ENCODE peak calls at places on chromosomes 12 and 14, in six cellular contexts. One of them, this sample, is unnamed. For H3K4me1, the result is how much of the 10 kb centered on the place peaks cover.

GRCh38 chr12:12788675-12789368 is 3.4 kb downstream of the APOLD1 start:
- DNase-seq in OCI-LY7: peak
- DNase-seq in pancreas: no peak
- DNase-seq in kidney: no peak
- DNase-seq in IMR-90: peak
- DNase-seq in CD4-positive, alpha-beta memory T cell: peak
- DNase-seq in this sample: no peak

GRCh38 chr12:104710940-104711725 is 247.0 kb downstream of the SLC41A2 start:
- DNase-seq in OCI-LY7: no peak
- DNase-seq in pancreas: no peak
- DNase-seq in kidney: no peak
- DNase-seq in IMR-90: peak
- DNase-seq in CD4-positive, alpha-beta memory T cell: no peak
- DNase-seq in this sample: no peak

GRCh38 chr14:23284654-23285529 is 1.0 kb downstream of the HOMEZ start:
- DNase-seq in OCI-LY7: peak
- DNase-seq in pancreas: no peak
- DNase-seq in kidney: no peak
- DNase-seq in IMR-90: peak
- DNase-seq in CD4-positive, alpha-beta memory T cell: no peak
- DNase-seq in this sample: no peak

GRCh38 chr12:27394676-27395075 is 51.9 kb upstream of the SMCO2 start:
- DNase-seq in OCI-LY7: no peak
- DNase-seq in pancreas: no peak
- DNase-seq in kidney: no peak
- DNase-seq in IMR-90: no peak
- DNase-seq in CD4-positive, alpha-beta memory T cell: no peak
- DNase-seq in this sample: no peak

GRCh38 chr12:104414581-104415305 is 42.0 kb upstream of the CHST11 start:
- DNase-seq in OCI-LY7: peak
- DNase-seq in pancreas: no peak
- DNase-seq in kidney: no peak
- DNase-seq in IMR-90: no peak
- DNase-seq in CD4-positive, alpha-beta memory T cell: no peak
- DNase-seq in this sample: no peak

GRCh38 chr12:42299392-42300308 is 26.2 kb downstream of the ZCRB1 start:
- DNase-seq in OCI-LY7: peak
- DNase-seq in pancreas: no peak
- DNase-seq in kidney: no peak
- DNase-seq in IMR-90: peak
- DNase-seq in CD4-positive, alpha-beta memory T cell: no peak
- DNase-seq in this sample: no peak

GRCh38 chr14:86141966-86142365 is 612.0 kb downstream of the FLRT2 start:
- DNase-seq in OCI-LY7: no peak
- DNase-seq in pancreas: no peak
- DNase-seq in kidney: no peak
- DNase-seq in IMR-90: no peak
- DNase-seq in CD4-positive, alpha-beta memory T cell: no peak
- DNase-seq in this sample: no peak

GRCh38 chr14:50619569-50620141 is 48.5 kb downstream of the SAV1 start:
- DNase-seq in OCI-LY7: peak
- DNase-seq in pancreas: no peak
- DNase-seq in kidney: no peak
- DNase-seq in IMR-90: peak
- DNase-seq in CD4-positive, alpha-beta memory T cell: peak
- DNase-seq in this sample: no peak

GRCh38 chr12:114481200-114481535 is 75.2 kb upstream of the TBX5 start:
- DNase-seq in OCI-LY7: no peak
- DNase-seq in pancreas: no peak
- DNase-seq in kidney: no peak
- DNase-seq in IMR-90: no peak
- DNase-seq in CD4-positive, alpha-beta memory T cell: no peak
- DNase-seq in this sample: no peak

GRCh38 chr14:89303452-89304435 is 113.3 kb downstream of the FOXN3 start:
- DNase-seq in OCI-LY7: peak
- DNase-seq in pancreas: no peak
- DNase-seq in kidney: peak
- DNase-seq in IMR-90: peak
- DNase-seq in CD4-positive, alpha-beta memory T cell: no peak
- DNase-seq in this sample: no peak

GRCh38 chr12:22866406-22866805 is 241.4 kb downstream of the ETNK1 start:
- DNase-seq in OCI-LY7: no peak
- DNase-seq in pancreas: no peak
- DNase-seq in kidney: no peak
- DNase-seq in IMR-90: peak
- DNase-seq in CD4-positive, alpha-beta memory T cell: no peak
- DNase-seq in this sample: no peak

GRCh38 chr12:67161322-67161918 is 107.7 kb upstream of the CAND1 start:
- DNase-seq in OCI-LY7: peak
- DNase-seq in pancreas: no peak
- DNase-seq in kidney: no peak
- DNase-seq in IMR-90: peak
- DNase-seq in CD4-positive, alpha-beta memory T cell: peak
- DNase-seq in this sample: no peak

GRCh38 chr12:12502813-12503146 is 59.9 kb downstream of the DUSP16 start:
- DNase-seq in OCI-LY7: no peak
- DNase-seq in pancreas: no peak
- DNase-seq in kidney: no peak
- DNase-seq in IMR-90: no peak
- DNase-seq in CD4-positive, alpha-beta memory T cell: peak
- DNase-seq in this sample: no peak

GRCh38 chr12:111409403-111410228 is 3.9 kb downstream of the SH2B3 start:
- DNase-seq in OCI-LY7: peak
- DNase-seq in pancreas: no peak
- DNase-seq in kidney: peak
- DNase-seq in IMR-90: peak
- DNase-seq in CD4-positive, alpha-beta memory T cell: no peak
- DNase-seq in this sample: no peak

GRCh38 chr14:71136386-71137060 is 229.3 kb downstream of the PCNX1 start:
- DNase-seq in OCI-LY7: no peak
- DNase-seq in pancreas: no peak
- DNase-seq in kidney: no peak
- DNase-seq in IMR-90: no peak
- DNase-seq in CD4-positive, alpha-beta memory T cell: no peak
- DNase-seq in this sample: no peak

GRCh38 chr14:101997429-101998336 is 33.3 kb downstream of the DYNC1H1 start:
- DNase-seq in OCI-LY7: no peak
- DNase-seq in pancreas: no peak
- DNase-seq in kidney: no peak
- DNase-seq in IMR-90: no peak
- DNase-seq in CD4-positive, alpha-beta memory T cell: no peak
- DNase-seq in this sample: no peak

GRCh38 chr12:130815028-130815741 is 23.9 kb downstream of the STX2 start:
- DNase-seq in OCI-LY7: no peak
- DNase-seq in pancreas: no peak
- DNase-seq in kidney: no peak
- DNase-seq in IMR-90: no peak
- DNase-seq in CD4-positive, alpha-beta memory T cell: no peak
- DNase-seq in this sample: no peak

GRCh38 chr12:14576896-14577295 is 9.2 kb upstream of the PLBD1 start:
- DNase-seq in OCI-LY7: peak
- DNase-seq in pancreas: no peak
- DNase-seq in kidney: no peak
- DNase-seq in IMR-90: no peak
- DNase-seq in CD4-positive, alpha-beta memory T cell: no peak
- DNase-seq in this sample: no peak

GRCh38 chr12:58504539-58504938 is 415.8 kb downstream of the LRIG3 start:
- DNase-seq in OCI-LY7: no peak
- DNase-seq in pancreas: no peak
- DNase-seq in kidney: no peak
- DNase-seq in IMR-90: peak
- DNase-seq in CD4-positive, alpha-beta memory T cell: no peak
- DNase-seq in this sample: no peak

GRCh38 chr12:74021937-74022336 is 515.7 kb upstream of the ATXN7L3B start:
- DNase-seq in OCI-LY7: peak
- DNase-seq in pancreas: peak
- DNase-seq in kidney: no peak
- DNase-seq in IMR-90: no peak
- DNase-seq in CD4-positive, alpha-beta memory T cell: no peak
- DNase-seq in this sample: peak

GRCh38 chr14:40197344-40197743 is 765.1 kb upstream of the FBXO33 start:
- DNase-seq in OCI-LY7: no peak
- DNase-seq in pancreas: no peak
- DNase-seq in kidney: no peak
- DNase-seq in IMR-90: no peak
- DNase-seq in CD4-positive, alpha-beta memory T cell: no peak
- DNase-seq in this sample: no peak

GRCh38 chr12:132204064-132204821 is 60.0 kb downstream of the NOC4L start:
- DNase-seq in OCI-LY7: no peak
- DNase-seq in pancreas: no peak
- DNase-seq in kidney: no peak
- DNase-seq in IMR-90: no peak
- DNase-seq in CD4-positive, alpha-beta memory T cell: no peak
- DNase-seq in this sample: no peak

GRCh38 chr12:56699020-56699661 is 11.1 kb upstream of the PTGES3 start:
- DNase-seq in OCI-LY7: no peak
- DNase-seq in pancreas: no peak
- DNase-seq in kidney: no peak
- DNase-seq in IMR-90: no peak
- DNase-seq in CD4-positive, alpha-beta memory T cell: no peak
- DNase-seq in this sample: no peak

GRCh38 chr12:7175493-7175892 is 14.0 kb upstream of the PEX5 start:
- DNase-seq in OCI-LY7: no peak
- DNase-seq in pancreas: no peak
- DNase-seq in kidney: no peak
- DNase-seq in IMR-90: peak
- DNase-seq in CD4-positive, alpha-beta memory T cell: no peak
- DNase-seq in this sample: no peak

GRCh38 chr12:92290881-92291280 is 145.2 kb upstream of the BTG1 start:
- DNase-seq in OCI-LY7: no peak
- DNase-seq in pancreas: no peak
- DNase-seq in kidney: no peak
- DNase-seq in IMR-90: peak
- DNase-seq in CD4-positive, alpha-beta memory T cell: no peak
- DNase-seq in this sample: no peak

GRCh38 chr12:68245071-68246021 is 8.1 kb downstream of the IL22 start:
- DNase-seq in OCI-LY7: no peak
- DNase-seq in pancreas: no peak
- DNase-seq in kidney: no peak
- DNase-seq in IMR-90: peak
- DNase-seq in CD4-positive, alpha-beta memory T cell: no peak
- DNase-seq in this sample: no peak

GRCh38 chr14:90388437-90388836 is 8.4 kb upstream of the CALM1 start:
- DNase-seq in OCI-LY7: no peak
- DNase-seq in pancreas: no peak
- DNase-seq in kidney: no peak
- DNase-seq in IMR-90: peak
- DNase-seq in CD4-positive, alpha-beta memory T cell: no peak
- DNase-seq in this sample: peak

GRCh38 chr12:41108032-41108431 is 80.1 kb upstream of the PDZRN4 start:
- DNase-seq in OCI-LY7: no peak
- DNase-seq in pancreas: no peak
- DNase-seq in kidney: no peak
- DNase-seq in IMR-90: no peak
- DNase-seq in CD4-positive, alpha-beta memory T cell: no peak
- DNase-seq in this sample: no peak

GRCh38 chr12:71438670-71439361 is 782 bp upstream of the LGR5 start:
- DNase-seq in OCI-LY7: no peak
- DNase-seq in pancreas: no peak
- DNase-seq in kidney: no peak
- DNase-seq in IMR-90: no peak
- DNase-seq in CD4-positive, alpha-beta memory T cell: no peak
- DNase-seq in this sample: no peak

GRCh38 chr12:27244680-27245005 is 557 bp downstream of the STK38L start:
- DNase-seq in OCI-LY7: no peak
- DNase-seq in pancreas: no peak
- DNase-seq in kidney: no peak
- DNase-seq in IMR-90: peak
- DNase-seq in CD4-positive, alpha-beta memory T cell: no peak
- DNase-seq in this sample: no peak

GRCh38 chr14:104731249-104731924 is 7.4 kb downstream of the ADSS1 start:
- DNase-seq in OCI-LY7: peak
- DNase-seq in pancreas: no peak
- DNase-seq in kidney: no peak
- DNase-seq in IMR-90: no peak
- DNase-seq in CD4-positive, alpha-beta memory T cell: no peak
- DNase-seq in this sample: no peak

GRCh38 chr12:100356646-100357223 is at the start of gene SLC17A8:
- DNase-seq in OCI-LY7: no peak
- DNase-seq in pancreas: no peak
- DNase-seq in kidney: no peak
- DNase-seq in IMR-90: no peak
- DNase-seq in CD4-positive, alpha-beta memory T cell: no peak
- DNase-seq in this sample: no peak

GRCh38 chr14:43479751-43480150 is 1027.3 kb downstream of the FSCB start:
- DNase-seq in OCI-LY7: no peak
- DNase-seq in pancreas: no peak
- DNase-seq in kidney: no peak
- DNase-seq in IMR-90: no peak
- DNase-seq in CD4-positive, alpha-beta memory T cell: no peak
- DNase-seq in this sample: no peak

GRCh38 chr12:38424436-38424835 is 107.9 kb downstream of the ALG10B start:
- DNase-seq in OCI-LY7: no peak
- DNase-seq in pancreas: no peak
- DNase-seq in kidney: no peak
- DNase-seq in IMR-90: no peak
- DNase-seq in CD4-positive, alpha-beta memory T cell: no peak
- DNase-seq in this sample: no peak

GRCh38 chr14:103402700-103403099 is 17.5 kb downstream of the MARK3 start:
- DNase-seq in OCI-LY7: no peak
- DNase-seq in pancreas: no peak
- DNase-seq in kidney: no peak
- DNase-seq in IMR-90: peak
- DNase-seq in CD4-positive, alpha-beta memory T cell: no peak
- DNase-seq in this sample: no peak
- H3K4me1 ChIP-seq in OCI-LY7: under half
- H3K4me1 ChIP-seq in pancreas: half or more
- H3K4me1 ChIP-seq in kidney: under half
- H3K4me1 ChIP-seq in IMR-90: under half
- H3K4me1 ChIP-seq in CD4-positive, alpha-beta memory T cell: half or more
- H3K4me1 ChIP-seq in this sample: half or more

GRCh38 chr12:120534703-120535655 is 823 bp downstream of the RNF10 start:
- DNase-seq in OCI-LY7: peak
- DNase-seq in pancreas: peak
- DNase-seq in kidney: peak
- DNase-seq in IMR-90: peak
- DNase-seq in CD4-positive, alpha-beta memory T cell: peak
- DNase-seq in this sample: no peak
- H3K27ac ChIP-seq in OCI-LY7: peak
- H3K27ac ChIP-seq in pancreas: peak
- H3K27ac ChIP-seq in kidney: peak
- H3K27ac ChIP-seq in IMR-90: peak
- H3K27ac ChIP-seq in CD4-positive, alpha-beta memory T cell: peak
- H3K27ac ChIP-seq in this sample: peak

GRCh38 chr14:74568380-74568649 is 43.7 kb downstream of the LTBP2 start:
- DNase-seq in OCI-LY7: no peak
- DNase-seq in pancreas: no peak
- DNase-seq in kidney: no peak
- DNase-seq in IMR-90: no peak
- DNase-seq in CD4-positive, alpha-beta memory T cell: no peak
- DNase-seq in this sample: no peak
- H3K4me1 ChIP-seq in OCI-LY7: under half
- H3K4me1 ChIP-seq in pancreas: under half
- H3K4me1 ChIP-seq in kidney: under half
- H3K4me1 ChIP-seq in IMR-90: under half
- H3K4me1 ChIP-seq in CD4-positive, alpha-beta memory T cell: under half
- H3K4me1 ChIP-seq in this sample: half or more

GRCh38 chr14:22268875-22269274 is 320.1 kb downstream of the DAD1 start:
- DNase-seq in OCI-LY7: no peak
- DNase-seq in pancreas: no peak
- DNase-seq in kidney: no peak
- DNase-seq in IMR-90: peak
- DNase-seq in CD4-positive, alpha-beta memory T cell: no peak
- DNase-seq in this sample: no peak
- H3K27ac ChIP-seq in OCI-LY7: no peak
- H3K27ac ChIP-seq in pancreas: no peak
- H3K27ac ChIP-seq in kidney: no peak
- H3K27ac ChIP-seq in IMR-90: no peak
- H3K27ac ChIP-seq in CD4-positive, alpha-beta memory T cell: no peak
- H3K27ac ChIP-seq in this sample: peak